ENCODE peak calls at places on chromosomes 1 and 21, in four cellular contexts. X, E, W and Z are unnamed samples.

GRCh38 chr1:64505944-64506658 is 36.2 kb downstream of the CACHD1 start:
- DNase-seq in X (no peak), E (peak; percentile 31), W (no peak), Z (no peak)

GRCh38 chr1:1244192-1244811 is 2.2 kb downstream of the C1QTNF12 start:
- DNase-seq in X (no peak), E (no peak), W (no peak), Z (no peak)

GRCh38 chr1:85146972-85147359 is 53.9 kb downstream of the SYDE2 start:
- DNase-seq in X (no peak), E (peak; percentile 74), W (no peak), Z (no peak)

GRCh38 chr1:160789702-160790611 is 6.0 kb upstream of the LY9 start:
- DNase-seq in X (no peak), E (no peak), W (peak; percentile 75), Z (no peak)

GRCh38 chr1:246382589-246382988 is 124.5 kb downstream of the SMYD3 start:
- DNase-seq in X (no peak), E (no peak), W (no peak), Z (no peak)

GRCh38 chr1:67785847-67786753 is 47.2 kb downstream of the GNG12 start:
- DNase-seq in X (no peak), E (no peak), W (no peak), Z (no peak)

GRCh38 chr1:9848022-9848421 is 24.3 kb upstream of the CLSTN1 start:
- DNase-seq in X (no peak), E (no peak), W (no peak), Z (no peak)

GRCh38 chr1:107609808-107610207 is 355.2 kb downstream of the VAV3 start:
- DNase-seq in X (no peak), E (peak; percentile 6), W (no peak), Z (no peak)

GRCh38 chr1:100528861-100529260 is 9.1 kb upstream of the GPR88 start:
- DNase-seq in X (no peak), E (peak; percentile 84), W (no peak), Z (no peak)

GRCh38 chr1:233518344-233518743 is 95.6 kb upstream of the KCNK1 start:
- DNase-seq in X (no peak), E (peak; percentile 12), W (peak; percentile 42), Z (peak; percentile 12)

GRCh38 chr1:227903061-227903521 is 44.6 kb downstream of the WNT9A start:
- DNase-seq in X (no peak), E (no peak), W (no peak), Z (no peak)

GRCh38 chr21:46110499-46111192 is 12.7 kb downstream of the COL6A2 start:
- DNase-seq in X (peak; percentile 78), E (no peak), W (no peak), Z (no peak)

GRCh38 chr1:169086603-169087455 is 19.7 kb upstream of the ATP1B1 start:
- DNase-seq in X (no peak), E (peak; percentile 58), W (no peak), Z (no peak)

GRCh38 chr1:22289251-22289995 is 146.5 kb upstream of the WNT4 start:
- DNase-seq in X (no peak), E (no peak), W (no peak), Z (no peak)

GRCh38 chr1:248696775-248697174 is 5.8 kb downstream of the OR14I1 start:
- DNase-seq in X (no peak), E (no peak), W (no peak), Z (no peak)

GRCh38 chr1:116506132-116507004 is 64.5 kb downstream of the CD58 start:
- DNase-seq in X (no peak), E (peak; percentile 54), W (no peak), Z (peak; percentile 35)

GRCh38 chr21:40846566-40847411 is at the start of gene DSCAM:
- DNase-seq in X (no peak), E (peak; percentile 38), W (no peak), Z (peak; percentile 13)

GRCh38 chr21:37871121-37871862 is 45.0 kb downstream of the KCNJ6 start:
- DNase-seq in X (no peak), E (peak; percentile 91), W (no peak), Z (peak; percentile 32)

GRCh38 chr21:41737656-41738324 is 29.1 kb downstream of the RIPK4 start:
- DNase-seq in X (no peak), E (no peak), W (no peak), Z (no peak)

DNA sequence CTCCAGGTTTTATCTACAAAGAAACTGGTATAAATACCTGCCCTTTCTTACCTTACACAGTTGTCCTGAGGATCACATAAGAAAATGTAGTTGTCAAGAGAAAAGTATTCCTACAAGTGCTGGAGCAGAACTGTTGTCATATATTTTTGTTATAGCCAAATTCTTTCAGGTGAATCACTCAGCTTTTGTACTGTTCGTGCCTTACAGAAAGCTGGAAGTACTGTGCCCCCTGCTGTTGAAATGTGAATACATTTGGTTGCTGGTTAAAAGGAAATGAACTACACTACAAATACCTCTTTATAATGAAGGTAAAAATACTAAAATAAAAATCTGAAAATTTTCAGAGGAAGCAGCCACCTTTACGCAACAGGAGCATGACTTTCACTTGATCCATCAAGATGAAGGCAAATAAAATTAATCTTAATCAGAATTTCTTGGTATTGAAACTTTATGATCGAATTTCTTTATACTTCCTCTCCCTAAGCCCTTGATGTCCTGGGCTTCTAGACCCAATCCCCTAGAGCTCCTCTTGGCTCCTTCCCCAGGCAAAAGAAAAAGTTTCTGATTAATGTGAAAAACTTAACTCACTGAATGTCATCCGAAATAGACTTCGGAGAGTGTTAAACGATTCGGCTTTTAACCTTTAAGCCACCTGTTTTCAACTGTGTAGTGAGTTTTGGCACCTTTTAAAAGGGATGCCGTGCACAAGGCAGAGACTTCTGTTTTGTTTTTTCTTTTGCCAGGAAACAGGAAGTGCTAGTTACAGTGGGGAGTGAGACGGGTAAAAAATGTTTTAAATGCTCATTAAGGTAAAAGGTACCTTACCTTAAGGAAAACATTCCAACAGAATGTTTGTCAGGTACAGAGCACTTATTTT is 12.5 kb downstream of the CHML start:
- DNase-seq in X (no peak), E (peak; percentile 81), W (peak; percentile 34), Z (no peak)
- TF ChIP-seq CTCF in X (peak; percentile 52), E (peak; percentile 58), W (peak; percentile 59), Z (peak; percentile 42)

GRCh38 chr1:7755448-7755847 is 15.6 kb upstream of the VAMP3 start:
- DNase-seq in X (no peak), E (peak; percentile 5), W (no peak), Z (no peak)
- TF ChIP-seq CTCF in X (no peak), E (peak; percentile 22), W (peak; percentile 28), Z (no peak)

DNA sequence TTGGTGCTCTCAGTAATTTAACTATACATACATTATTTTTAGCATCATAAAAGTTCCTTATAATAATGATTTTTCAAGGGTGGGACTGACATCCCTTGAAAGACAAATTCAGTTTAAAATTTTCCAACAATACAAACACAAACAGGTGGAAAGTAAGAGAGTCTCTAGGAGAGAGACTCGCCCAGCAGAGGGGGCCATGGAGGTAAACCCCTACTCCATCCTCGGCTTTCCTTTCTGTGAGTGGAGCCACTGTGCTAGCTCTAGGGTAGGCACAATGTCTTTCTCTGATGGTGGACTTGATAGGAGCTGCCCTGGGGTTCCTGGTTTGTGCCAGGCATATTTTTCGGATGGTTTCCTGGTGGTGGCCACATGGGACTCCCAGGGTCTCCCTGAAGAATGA is 8.3 kb downstream of the CSMD2 start:
- DNase-seq in X (no peak), E (no peak), W (no peak), Z (no peak)
- TF ChIP-seq CTCF in X (no peak), E (no peak), W (no peak), Z (no peak)

GRCh38 chr1:41583658-41584570 is 99.4 kb upstream of the EDN2 start:
- DNase-seq in X (no peak), E (no peak), W (no peak), Z (no peak)
- TF ChIP-seq CTCF in X (no peak), E (no peak), W (no peak), Z (no peak)

DNA sequence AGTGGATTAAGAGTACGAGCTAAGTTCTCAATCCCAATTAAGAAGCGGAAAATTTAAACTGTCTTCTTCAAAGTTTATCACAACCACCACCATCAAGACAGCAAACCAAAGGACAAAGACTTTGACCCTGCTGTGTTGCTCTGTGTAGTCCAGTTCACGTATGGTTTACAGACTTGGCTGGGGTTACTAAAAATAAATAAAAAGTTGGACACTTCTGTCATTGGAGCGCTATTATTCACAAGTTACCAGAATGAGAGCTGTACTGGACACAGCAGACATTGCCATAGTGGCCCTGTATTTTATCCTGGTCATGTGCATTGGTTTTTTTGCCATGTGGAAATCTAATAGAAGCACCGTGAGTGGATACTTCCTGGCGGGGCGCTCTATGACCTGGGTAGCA is 21.6 kb downstream of the MRPS6 start:
- DNase-seq in X (no peak), E (no peak), W (no peak), Z (no peak)
- TF ChIP-seq CTCF in X (no peak), E (no peak), W (no peak), Z (no peak)

GRCh38 chr1:220726634-220727033 is 21.5 kb upstream of the MTARC2 start:
- DNase-seq in X (no peak), E (no peak), W (no peak), Z (no peak)
- TF ChIP-seq CTCF in X (no peak), E (peak; percentile 10), W (no peak), Z (no peak)

DNA sequence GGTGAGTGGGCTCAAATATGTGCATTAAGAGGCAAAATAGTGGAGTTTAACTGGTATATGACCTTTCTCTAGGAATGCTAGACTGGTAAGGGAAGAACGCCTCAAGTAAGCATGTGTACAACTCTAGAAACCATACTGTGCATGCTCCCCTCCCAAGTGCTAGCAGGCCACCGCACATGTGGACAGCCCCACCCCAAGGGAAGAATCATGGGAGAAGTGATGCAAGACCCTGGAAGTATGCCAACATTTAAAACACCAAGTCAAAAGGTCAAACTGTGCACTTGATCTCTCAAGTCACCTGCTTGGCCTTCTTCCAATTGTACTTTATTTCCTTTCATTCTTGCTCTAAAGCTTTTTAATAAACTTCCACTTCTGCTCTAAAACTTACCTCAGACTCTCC is 120.4 kb downstream of the WDR3 start:
- DNase-seq in X (no peak), E (no peak), W (no peak), Z (no peak)
- TF ChIP-seq CTCF in X (no peak), E (no peak), W (no peak), Z (no peak)

DNA sequence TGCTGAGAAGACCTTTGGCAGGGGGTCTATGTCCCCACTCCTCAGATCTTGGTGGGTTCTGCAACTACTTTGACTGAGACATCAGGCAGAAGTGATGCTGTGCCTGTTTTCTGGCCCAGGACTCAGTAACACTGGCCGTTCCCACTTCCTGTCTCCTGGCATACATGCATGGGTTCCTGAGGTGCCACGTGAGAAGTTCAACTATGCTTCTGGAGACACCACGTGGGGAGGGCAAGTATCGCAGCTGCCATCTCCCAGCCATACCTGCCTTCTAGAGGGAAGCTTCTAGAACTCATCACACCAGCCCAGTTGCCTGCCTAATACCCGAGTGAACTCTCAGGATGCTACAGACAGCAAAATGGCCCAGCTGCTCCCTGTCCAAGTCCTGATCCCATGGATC is 65.8 kb downstream of the TRABD2B start:
- DNase-seq in X (no peak), E (no peak), W (no peak), Z (no peak)
- TF ChIP-seq CTCF in X (no peak), E (no peak), W (no peak), Z (no peak)